ENCODE peak calls at places on chromosomes 2 and 18, in ten cellular contexts. One of them, this sample, is unnamed.

GRCh38 chr18:68438983-68439382 is 275.9 kb downstream of the TMX3 start:
- DNase-seq in lower leg skin: peak
- DNase-seq in A549: no peak
- DNase-seq in ovary: no peak
- DNase-seq in K562: no peak
- DNase-seq in H54: no peak
- DNase-seq in breast epithelium: no peak
- DNase-seq in HCT116: no peak
- DNase-seq in transverse colon: no peak
- DNase-seq in sigmoid colon: no peak
- DNase-seq in this sample: no peak

GRCh38 chr2:158388159-158388558 is 68.4 kb downstream of the CCDC148 start:
- DNase-seq in lower leg skin: no peak
- DNase-seq in A549: no peak
- DNase-seq in ovary: no peak
- DNase-seq in K562: peak
- DNase-seq in H54: no peak
- DNase-seq in breast epithelium: no peak
- DNase-seq in HCT116: no peak
- DNase-seq in transverse colon: no peak
- DNase-seq in sigmoid colon: no peak
- DNase-seq in this sample: no peak

GRCh38 chr2:9303528-9304225 is 97.1 kb downstream of the ASAP2 start:
- DNase-seq in lower leg skin: no peak
- DNase-seq in A549: no peak
- DNase-seq in ovary: no peak
- DNase-seq in K562: no peak
- DNase-seq in H54: no peak
- DNase-seq in breast epithelium: no peak
- DNase-seq in HCT116: no peak
- DNase-seq in transverse colon: no peak
- DNase-seq in sigmoid colon: no peak
- DNase-seq in this sample: no peak

GRCh38 chr2:73291093-73291460 is 2.3 kb downstream of the EGR4 start:
- DNase-seq in lower leg skin: no peak
- DNase-seq in A549: peak
- DNase-seq in ovary: peak
- DNase-seq in K562: peak
- DNase-seq in H54: no peak
- DNase-seq in breast epithelium: no peak
- DNase-seq in HCT116: no peak
- DNase-seq in transverse colon: peak
- DNase-seq in sigmoid colon: no peak
- DNase-seq in this sample: peak

GRCh38 chr2:96163768-96164429 is 18.7 kb upstream of the DUSP2 start:
- DNase-seq in lower leg skin: no peak
- DNase-seq in A549: no peak
- DNase-seq in ovary: no peak
- DNase-seq in K562: no peak
- DNase-seq in H54: no peak
- DNase-seq in breast epithelium: no peak
- DNase-seq in HCT116: no peak
- DNase-seq in transverse colon: peak
- DNase-seq in sigmoid colon: peak
- DNase-seq in this sample: no peak

GRCh38 chr2:224982910-224983688 is 59.2 kb downstream of the DOCK10 start:
- DNase-seq in lower leg skin: no peak
- DNase-seq in A549: no peak
- DNase-seq in ovary: no peak
- DNase-seq in K562: no peak
- DNase-seq in H54: no peak
- DNase-seq in breast epithelium: no peak
- DNase-seq in HCT116: no peak
- DNase-seq in transverse colon: peak
- DNase-seq in sigmoid colon: no peak
- DNase-seq in this sample: no peak

GRCh38 chr2:193690572-193690971 is 1495.8 kb upstream of the TMEFF2 start:
- DNase-seq in lower leg skin: no peak
- DNase-seq in A549: no peak
- DNase-seq in ovary: no peak
- DNase-seq in K562: no peak
- DNase-seq in H54: no peak
- DNase-seq in breast epithelium: no peak
- DNase-seq in HCT116: peak
- DNase-seq in transverse colon: no peak
- DNase-seq in sigmoid colon: no peak
- DNase-seq in this sample: no peak

GRCh38 chr2:45567288-45567963 is 43.6 kb downstream of the SRBD1 start:
- DNase-seq in lower leg skin: no peak
- DNase-seq in A549: no peak
- DNase-seq in ovary: no peak
- DNase-seq in K562: no peak
- DNase-seq in H54: no peak
- DNase-seq in breast epithelium: no peak
- DNase-seq in HCT116: no peak
- DNase-seq in transverse colon: no peak
- DNase-seq in sigmoid colon: no peak
- DNase-seq in this sample: peak

DNA sequence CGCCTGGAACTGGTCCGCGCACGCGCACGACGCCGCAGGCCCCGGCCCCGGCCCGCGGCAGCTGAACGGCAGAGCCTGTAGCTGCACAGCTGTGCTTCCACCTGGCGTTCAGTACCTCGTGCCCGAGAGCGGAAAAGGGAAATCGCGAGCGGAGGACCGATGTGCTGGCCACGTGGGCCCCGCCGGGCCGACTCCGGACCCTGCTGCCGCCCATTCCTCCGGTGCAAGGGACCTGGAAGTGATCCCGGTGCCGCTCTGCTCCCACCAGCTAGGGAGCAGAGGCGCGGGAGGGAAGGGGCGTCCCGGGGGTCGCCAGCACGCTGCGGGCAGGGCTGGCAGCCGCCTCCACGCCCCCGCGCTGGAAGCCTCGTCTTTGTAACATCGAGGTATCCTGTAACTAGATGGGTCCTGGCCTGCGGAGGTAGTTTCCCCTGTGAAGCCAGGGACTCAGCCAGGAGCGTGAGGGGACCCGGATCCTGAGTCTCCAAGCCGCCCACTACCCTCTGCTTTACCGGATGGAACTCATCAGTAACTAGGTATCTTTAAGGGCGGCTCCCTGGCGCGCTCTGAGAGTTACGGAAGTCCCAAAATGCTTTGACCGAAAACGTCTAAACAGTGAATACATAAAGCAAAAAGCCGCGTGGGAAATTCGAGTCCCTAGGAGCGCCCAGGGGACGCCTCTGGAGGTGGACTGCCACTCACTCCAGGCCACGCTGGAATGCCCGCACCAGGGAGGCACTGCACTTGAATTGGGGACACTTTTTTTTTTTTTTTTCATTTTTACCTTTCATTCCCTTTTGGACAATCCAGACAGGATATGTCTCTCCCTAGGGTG is 736 bp upstream of the ODC1 start:
- DNase-seq in lower leg skin: peak
- DNase-seq in A549: peak
- DNase-seq in ovary: no peak
- DNase-seq in K562: no peak
- DNase-seq in H54: no peak
- DNase-seq in breast epithelium: peak
- DNase-seq in HCT116: peak
- DNase-seq in transverse colon: peak
- DNase-seq in sigmoid colon: peak
- DNase-seq in this sample: peak
- TF ChIP-seq POLR2A in lower leg skin: no peak
- TF ChIP-seq POLR2A in A549: peak
- TF ChIP-seq POLR2A in ovary: peak
- TF ChIP-seq POLR2A in K562: peak
- TF ChIP-seq POLR2A in H54: peak
- TF ChIP-seq POLR2A in breast epithelium: no peak
- TF ChIP-seq POLR2A in HCT116: peak
- TF ChIP-seq POLR2A in transverse colon: peak
- TF ChIP-seq POLR2A in sigmoid colon: peak
- TF ChIP-seq POLR2A in this sample: peak

GRCh38 chr2:85433511-85434089 is 15.1 kb downstream of the SH2D6 start:
- DNase-seq in lower leg skin: peak
- DNase-seq in A549: no peak
- DNase-seq in ovary: peak
- DNase-seq in K562: no peak
- DNase-seq in H54: peak
- DNase-seq in breast epithelium: peak
- DNase-seq in HCT116: no peak
- DNase-seq in transverse colon: peak
- DNase-seq in sigmoid colon: peak
- DNase-seq in this sample: peak
- TF ChIP-seq POLR2A in lower leg skin: no peak
- TF ChIP-seq POLR2A in A549: no peak
- TF ChIP-seq POLR2A in ovary: no peak
- TF ChIP-seq POLR2A in K562: no peak
- TF ChIP-seq POLR2A in H54: peak
- TF ChIP-seq POLR2A in breast epithelium: no peak
- TF ChIP-seq POLR2A in HCT116: no peak
- TF ChIP-seq POLR2A in transverse colon: no peak
- TF ChIP-seq POLR2A in sigmoid colon: no peak
- TF ChIP-seq POLR2A in this sample: no peak

GRCh38 chr2:226797289-226797988 is 2.2 kb downstream of the IRS1 start:
- DNase-seq in lower leg skin: peak
- DNase-seq in A549: no peak
- DNase-seq in ovary: peak
- DNase-seq in K562: no peak
- DNase-seq in H54: no peak
- DNase-seq in breast epithelium: peak
- DNase-seq in HCT116: no peak
- DNase-seq in transverse colon: peak
- DNase-seq in sigmoid colon: peak
- DNase-seq in this sample: no peak
- TF ChIP-seq POLR2A in lower leg skin: no peak
- TF ChIP-seq POLR2A in A549: no peak
- TF ChIP-seq POLR2A in ovary: no peak
- TF ChIP-seq POLR2A in K562: no peak
- TF ChIP-seq POLR2A in H54: no peak
- TF ChIP-seq POLR2A in breast epithelium: no peak
- TF ChIP-seq POLR2A in HCT116: no peak
- TF ChIP-seq POLR2A in transverse colon: no peak
- TF ChIP-seq POLR2A in sigmoid colon: peak
- TF ChIP-seq POLR2A in this sample: no peak

GRCh38 chr2:201233192-201234166 is 26.9 kb upstream of the CASP8 start:
- DNase-seq in lower leg skin: peak
- DNase-seq in A549: peak
- DNase-seq in ovary: peak
- DNase-seq in K562: peak
- DNase-seq in H54: peak
- DNase-seq in breast epithelium: peak
- DNase-seq in HCT116: peak
- DNase-seq in transverse colon: peak
- DNase-seq in sigmoid colon: peak
- DNase-seq in this sample: peak
- TF ChIP-seq POLR2A in lower leg skin: no peak
- TF ChIP-seq POLR2A in A549: peak
- TF ChIP-seq POLR2A in ovary: no peak
- TF ChIP-seq POLR2A in K562: peak
- TF ChIP-seq POLR2A in H54: peak
- TF ChIP-seq POLR2A in breast epithelium: peak
- TF ChIP-seq POLR2A in HCT116: peak
- TF ChIP-seq POLR2A in transverse colon: peak
- TF ChIP-seq POLR2A in sigmoid colon: no peak
- TF ChIP-seq POLR2A in this sample: peak

GRCh38 chr2:191666241-191666640 is 11.7 kb upstream of the NABP1 start:
- DNase-seq in lower leg skin: no peak
- DNase-seq in A549: no peak
- DNase-seq in ovary: no peak
- DNase-seq in K562: no peak
- DNase-seq in H54: no peak
- DNase-seq in breast epithelium: no peak
- DNase-seq in HCT116: no peak
- DNase-seq in transverse colon: no peak
- DNase-seq in sigmoid colon: no peak
- DNase-seq in this sample: no peak

GRCh38 chr2:191670076-191670475 is 7.9 kb upstream of the NABP1 start:
- DNase-seq in lower leg skin: no peak
- DNase-seq in A549: no peak
- DNase-seq in ovary: no peak
- DNase-seq in K562: no peak
- DNase-seq in H54: no peak
- DNase-seq in breast epithelium: no peak
- DNase-seq in HCT116: no peak
- DNase-seq in transverse colon: no peak
- DNase-seq in sigmoid colon: no peak
- DNase-seq in this sample: no peak

GRCh38 chr2:191664823-191665222 is 13.1 kb upstream of the NABP1 start:
- DNase-seq in lower leg skin: no peak
- DNase-seq in A549: no peak
- DNase-seq in ovary: no peak
- DNase-seq in K562: no peak
- DNase-seq in H54: no peak
- DNase-seq in breast epithelium: no peak
- DNase-seq in HCT116: no peak
- DNase-seq in transverse colon: no peak
- DNase-seq in sigmoid colon: no peak
- DNase-seq in this sample: no peak

GRCh38 chr2:191665286-191665685 is 12.7 kb upstream of the NABP1 start:
- DNase-seq in lower leg skin: no peak
- DNase-seq in A549: no peak
- DNase-seq in ovary: no peak
- DNase-seq in K562: no peak
- DNase-seq in H54: no peak
- DNase-seq in breast epithelium: no peak
- DNase-seq in HCT116: no peak
- DNase-seq in transverse colon: no peak
- DNase-seq in sigmoid colon: no peak
- DNase-seq in this sample: no peak

GRCh38 chr2:191666733-191667132 is 11.2 kb upstream of the NABP1 start:
- DNase-seq in lower leg skin: no peak
- DNase-seq in A549: no peak
- DNase-seq in ovary: no peak
- DNase-seq in K562: peak
- DNase-seq in H54: no peak
- DNase-seq in breast epithelium: no peak
- DNase-seq in HCT116: no peak
- DNase-seq in transverse colon: no peak
- DNase-seq in sigmoid colon: no peak
- DNase-seq in this sample: no peak
- TF ChIP-seq POLR2A in lower leg skin: no peak
- TF ChIP-seq POLR2A in A549: no peak
- TF ChIP-seq POLR2A in ovary: no peak
- TF ChIP-seq POLR2A in K562: no peak
- TF ChIP-seq POLR2A in H54: no peak
- TF ChIP-seq POLR2A in breast epithelium: no peak
- TF ChIP-seq POLR2A in HCT116: no peak
- TF ChIP-seq POLR2A in transverse colon: no peak
- TF ChIP-seq POLR2A in sigmoid colon: no peak
- TF ChIP-seq POLR2A in this sample: no peak

This sample was measured in erythroblast.